ENCODE peak calls at places on chromosomes 7 and 10, in nine cellular contexts. One of them, this sample, is unnamed.

GRCh38 chr10:78772083-78772482 is 296.7 kb upstream of the ZMIZ1 start:
- DNase-seq in brain microvascular endothelial cell: no peak
- DNase-seq in lower lobe of right lung: no peak
- DNase-seq in neuronal stem cell: no peak
- DNase-seq in hepatocyte: no peak
- DNase-seq in cardiac muscle cell: no peak
- DNase-seq in transverse colon: no peak
- DNase-seq in mammary epithelial cell: no peak
- DNase-seq in aorta: no peak
- DNase-seq in this sample: no peak

GRCh38 chr7:94276797-94277196 is 117.9 kb upstream of the COL1A2 start:
- DNase-seq in brain microvascular endothelial cell: no peak
- DNase-seq in lower lobe of right lung: no peak
- DNase-seq in neuronal stem cell: no peak
- DNase-seq in hepatocyte: no peak
- DNase-seq in cardiac muscle cell: peak
- DNase-seq in transverse colon: no peak
- DNase-seq in mammary epithelial cell: peak
- DNase-seq in aorta: no peak
- DNase-seq in this sample: no peak

GRCh38 chr7:44124822-44125202 is 1.5 kb upstream of the POLD2 start:
- DNase-seq in brain microvascular endothelial cell: no peak
- DNase-seq in lower lobe of right lung: no peak
- DNase-seq in neuronal stem cell: no peak
- DNase-seq in hepatocyte: no peak
- DNase-seq in cardiac muscle cell: no peak
- DNase-seq in transverse colon: no peak
- DNase-seq in mammary epithelial cell: no peak
- DNase-seq in aorta: no peak
- DNase-seq in this sample: no peak

GRCh38 chr7:92557808-92558362 is 29.3 kb downstream of the RBM48 start:
- DNase-seq in brain microvascular endothelial cell: no peak
- DNase-seq in lower lobe of right lung: no peak
- DNase-seq in neuronal stem cell: no peak
- DNase-seq in hepatocyte: no peak
- DNase-seq in cardiac muscle cell: no peak
- DNase-seq in transverse colon: no peak
- DNase-seq in mammary epithelial cell: no peak
- DNase-seq in aorta: no peak
- DNase-seq in this sample: no peak

GRCh38 chr7:110534241-110534931 is 556.5 kb upstream of the LRRN3 start:
- DNase-seq in brain microvascular endothelial cell: peak
- DNase-seq in lower lobe of right lung: no peak
- DNase-seq in neuronal stem cell: no peak
- DNase-seq in hepatocyte: peak
- DNase-seq in cardiac muscle cell: peak
- DNase-seq in transverse colon: no peak
- DNase-seq in mammary epithelial cell: peak
- DNase-seq in aorta: no peak
- DNase-seq in this sample: peak

GRCh38 chr7:149379625-149380024 is 81.2 kb downstream of the ZNF777 start:
- DNase-seq in brain microvascular endothelial cell: no peak
- DNase-seq in lower lobe of right lung: no peak
- DNase-seq in neuronal stem cell: no peak
- DNase-seq in hepatocyte: no peak
- DNase-seq in cardiac muscle cell: no peak
- DNase-seq in transverse colon: no peak
- DNase-seq in mammary epithelial cell: no peak
- DNase-seq in aorta: no peak
- DNase-seq in this sample: no peak

GRCh38 chr10:33820531-33820930 is 486.1 kb upstream of the NRP1 start:
- DNase-seq in brain microvascular endothelial cell: no peak
- DNase-seq in lower lobe of right lung: no peak
- DNase-seq in neuronal stem cell: peak
- DNase-seq in hepatocyte: no peak
- DNase-seq in cardiac muscle cell: no peak
- DNase-seq in transverse colon: no peak
- DNase-seq in mammary epithelial cell: no peak
- DNase-seq in aorta: no peak
- DNase-seq in this sample: no peak

GRCh38 chr7:80775972-80776371 is 137.5 kb downstream of the CD36 start:
- DNase-seq in brain microvascular endothelial cell: no peak
- DNase-seq in lower lobe of right lung: no peak
- DNase-seq in neuronal stem cell: no peak
- DNase-seq in hepatocyte: no peak
- DNase-seq in cardiac muscle cell: peak
- DNase-seq in transverse colon: no peak
- DNase-seq in mammary epithelial cell: no peak
- DNase-seq in aorta: no peak
- DNase-seq in this sample: no peak

GRCh38 chr7:131613909-131614308 is 57.5 kb upstream of the PODXL start:
- DNase-seq in brain microvascular endothelial cell: no peak
- DNase-seq in lower lobe of right lung: no peak
- DNase-seq in neuronal stem cell: no peak
- DNase-seq in hepatocyte: no peak
- DNase-seq in cardiac muscle cell: no peak
- DNase-seq in transverse colon: no peak
- DNase-seq in mammary epithelial cell: no peak
- DNase-seq in aorta: no peak
- DNase-seq in this sample: no peak

GRCh38 chr7:131619336-131620305 is 63.2 kb upstream of the PODXL start:
- DNase-seq in brain microvascular endothelial cell: no peak
- DNase-seq in lower lobe of right lung: no peak
- DNase-seq in neuronal stem cell: no peak
- DNase-seq in hepatocyte: peak
- DNase-seq in cardiac muscle cell: no peak
- DNase-seq in transverse colon: no peak
- DNase-seq in mammary epithelial cell: peak
- DNase-seq in aorta: no peak
- DNase-seq in this sample: peak

GRCh38 chr7:131620673-131621609 is 64.5 kb upstream of the PODXL start:
- DNase-seq in brain microvascular endothelial cell: peak
- DNase-seq in lower lobe of right lung: no peak
- DNase-seq in neuronal stem cell: no peak
- DNase-seq in hepatocyte: no peak
- DNase-seq in cardiac muscle cell: no peak
- DNase-seq in transverse colon: no peak
- DNase-seq in mammary epithelial cell: peak
- DNase-seq in aorta: no peak
- DNase-seq in this sample: no peak

GRCh38 chr7:131618391-131618790 is 62.0 kb upstream of the PODXL start:
- DNase-seq in brain microvascular endothelial cell: no peak
- DNase-seq in lower lobe of right lung: no peak
- DNase-seq in neuronal stem cell: no peak
- DNase-seq in hepatocyte: no peak
- DNase-seq in cardiac muscle cell: no peak
- DNase-seq in transverse colon: no peak
- DNase-seq in mammary epithelial cell: no peak
- DNase-seq in aorta: no peak
- DNase-seq in this sample: no peak

DNA sequence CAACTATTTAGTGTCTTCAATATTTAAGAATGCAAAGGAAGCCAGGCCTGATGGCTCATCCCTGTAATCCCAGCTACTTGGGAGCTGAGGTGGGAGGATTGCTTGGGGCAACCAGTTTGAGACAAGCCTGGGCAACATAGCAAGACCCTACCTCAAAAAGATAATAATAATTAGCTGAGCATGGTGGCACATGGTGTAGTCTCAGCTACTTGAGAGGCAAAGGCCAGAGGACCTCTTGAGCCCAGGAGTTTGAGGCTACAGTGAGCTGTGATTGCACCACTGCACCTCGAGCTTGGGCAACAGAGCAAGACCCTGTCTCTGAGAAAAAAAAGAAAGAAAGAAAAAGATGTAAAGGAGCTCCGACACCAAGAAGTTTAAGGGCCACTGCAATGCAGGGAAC is 60.1 kb upstream of the PODXL start:
- DNase-seq in brain microvascular endothelial cell: no peak
- DNase-seq in lower lobe of right lung: no peak
- DNase-seq in neuronal stem cell: no peak
- DNase-seq in hepatocyte: no peak
- DNase-seq in cardiac muscle cell: no peak
- DNase-seq in transverse colon: no peak
- DNase-seq in mammary epithelial cell: no peak
- DNase-seq in aorta: no peak
- DNase-seq in this sample: no peak
- H3K27ac ChIP-seq in brain microvascular endothelial cell: no peak
- H3K27ac ChIP-seq in lower lobe of right lung: no peak
- H3K27ac ChIP-seq in neuronal stem cell: no peak
- H3K27ac ChIP-seq in hepatocyte: no peak
- H3K27ac ChIP-seq in cardiac muscle cell: no peak
- H3K27ac ChIP-seq in transverse colon: no peak
- H3K27ac ChIP-seq in mammary epithelial cell: no peak
- H3K27ac ChIP-seq in aorta: no peak
- H3K27ac ChIP-seq in this sample: no peak

DNA sequence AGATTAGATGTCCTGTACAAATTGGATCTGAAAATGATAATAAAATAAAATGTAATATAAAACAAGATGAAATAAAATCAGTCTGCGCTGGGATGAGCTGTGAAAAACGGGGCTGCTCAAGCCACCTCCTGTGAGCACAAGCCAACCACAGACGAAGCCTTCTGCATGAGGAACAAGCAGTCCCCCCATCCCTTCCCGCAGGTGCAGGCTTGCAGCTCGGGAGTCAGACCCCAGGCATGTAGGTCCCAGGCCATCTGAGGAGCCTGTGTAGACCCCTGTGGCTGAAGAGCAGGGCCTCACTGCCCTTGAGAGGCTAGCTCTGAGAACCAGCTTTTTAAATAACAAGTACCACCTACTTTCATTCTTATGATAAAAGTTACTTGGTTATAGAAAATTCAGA is 123.4 kb downstream of the TNS3 start:
- DNase-seq in brain microvascular endothelial cell: no peak
- DNase-seq in lower lobe of right lung: no peak
- DNase-seq in neuronal stem cell: no peak
- DNase-seq in hepatocyte: no peak
- DNase-seq in cardiac muscle cell: no peak
- DNase-seq in transverse colon: no peak
- DNase-seq in mammary epithelial cell: no peak
- DNase-seq in aorta: no peak
- DNase-seq in this sample: no peak
- H3K27ac ChIP-seq in brain microvascular endothelial cell: no peak
- H3K27ac ChIP-seq in lower lobe of right lung: peak
- H3K27ac ChIP-seq in neuronal stem cell: no peak
- H3K27ac ChIP-seq in hepatocyte: no peak
- H3K27ac ChIP-seq in cardiac muscle cell: no peak
- H3K27ac ChIP-seq in transverse colon: no peak
- H3K27ac ChIP-seq in mammary epithelial cell: no peak
- H3K27ac ChIP-seq in aorta: peak
- H3K27ac ChIP-seq in this sample: no peak

DNA sequence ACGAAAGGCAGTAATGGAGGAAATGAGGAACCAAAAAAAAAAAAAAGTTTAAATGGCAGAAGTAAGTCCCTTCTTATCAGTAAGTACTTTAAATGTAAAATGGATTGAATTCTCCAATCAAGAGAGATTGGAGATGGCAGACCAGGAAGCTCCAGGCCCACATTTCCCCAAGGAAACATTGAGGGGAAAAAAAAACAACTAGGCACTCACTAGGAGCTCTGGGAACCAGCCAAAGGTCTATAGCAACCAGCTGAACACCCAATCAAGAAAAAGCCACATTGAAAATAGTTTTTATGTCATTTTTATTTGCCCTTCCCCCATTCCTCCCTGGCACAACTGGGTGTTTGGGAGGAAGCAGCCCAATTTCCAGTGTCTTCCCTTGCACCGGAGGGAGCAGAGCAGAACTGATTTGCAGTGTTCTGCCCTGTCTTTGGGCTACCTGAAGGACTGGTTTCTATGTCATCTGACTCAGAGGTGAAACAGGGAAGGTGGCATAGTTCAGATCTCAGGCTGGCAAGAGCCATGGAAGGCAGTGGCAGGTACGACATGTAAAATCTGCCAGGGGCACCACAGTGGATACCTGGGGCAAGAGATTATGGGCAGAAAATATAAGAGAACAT is 121.9 kb downstream of the SMURF1 start:
- DNase-seq in brain microvascular endothelial cell: no peak
- DNase-seq in lower lobe of right lung: no peak
- DNase-seq in neuronal stem cell: no peak
- DNase-seq in hepatocyte: no peak
- DNase-seq in cardiac muscle cell: no peak
- DNase-seq in transverse colon: no peak
- DNase-seq in mammary epithelial cell: no peak
- DNase-seq in aorta: no peak
- DNase-seq in this sample: no peak
- H3K27ac ChIP-seq in brain microvascular endothelial cell: no peak
- H3K27ac ChIP-seq in lower lobe of right lung: no peak
- H3K27ac ChIP-seq in neuronal stem cell: no peak
- H3K27ac ChIP-seq in hepatocyte: no peak
- H3K27ac ChIP-seq in cardiac muscle cell: no peak
- H3K27ac ChIP-seq in transverse colon: peak
- H3K27ac ChIP-seq in mammary epithelial cell: no peak
- H3K27ac ChIP-seq in aorta: no peak
- H3K27ac ChIP-seq in this sample: no peak

GRCh38 chr7:1112109-1112508 is 24.2 kb downstream of the GPER1 start:
- DNase-seq in brain microvascular endothelial cell: peak
- DNase-seq in lower lobe of right lung: peak
- DNase-seq in neuronal stem cell: no peak
- DNase-seq in hepatocyte: no peak
- DNase-seq in cardiac muscle cell: no peak
- DNase-seq in transverse colon: no peak
- DNase-seq in mammary epithelial cell: no peak
- DNase-seq in aorta: peak
- DNase-seq in this sample: no peak

GRCh38 chr7:1110358-1110757 is 22.4 kb downstream of the GPER1 start:
- DNase-seq in brain microvascular endothelial cell: no peak
- DNase-seq in lower lobe of right lung: peak
- DNase-seq in neuronal stem cell: no peak
- DNase-seq in hepatocyte: no peak
- DNase-seq in cardiac muscle cell: no peak
- DNase-seq in transverse colon: no peak
- DNase-seq in mammary epithelial cell: no peak
- DNase-seq in aorta: peak
- DNase-seq in this sample: no peak

GRCh38 chr7:1109581-1110310 is 21.8 kb downstream of the GPER1 start:
- DNase-seq in brain microvascular endothelial cell: no peak
- DNase-seq in lower lobe of right lung: no peak
- DNase-seq in neuronal stem cell: no peak
- DNase-seq in hepatocyte: no peak
- DNase-seq in cardiac muscle cell: no peak
- DNase-seq in transverse colon: no peak
- DNase-seq in mammary epithelial cell: no peak
- DNase-seq in aorta: peak
- DNase-seq in this sample: no peak

GRCh38 chr7:1112625-1113547 is 25.0 kb downstream of the GPER1 start:
- DNase-seq in brain microvascular endothelial cell: no peak
- DNase-seq in lower lobe of right lung: peak
- DNase-seq in neuronal stem cell: no peak
- DNase-seq in hepatocyte: no peak
- DNase-seq in cardiac muscle cell: no peak
- DNase-seq in transverse colon: no peak
- DNase-seq in mammary epithelial cell: no peak
- DNase-seq in aorta: peak
- DNase-seq in this sample: no peak

DNA sequence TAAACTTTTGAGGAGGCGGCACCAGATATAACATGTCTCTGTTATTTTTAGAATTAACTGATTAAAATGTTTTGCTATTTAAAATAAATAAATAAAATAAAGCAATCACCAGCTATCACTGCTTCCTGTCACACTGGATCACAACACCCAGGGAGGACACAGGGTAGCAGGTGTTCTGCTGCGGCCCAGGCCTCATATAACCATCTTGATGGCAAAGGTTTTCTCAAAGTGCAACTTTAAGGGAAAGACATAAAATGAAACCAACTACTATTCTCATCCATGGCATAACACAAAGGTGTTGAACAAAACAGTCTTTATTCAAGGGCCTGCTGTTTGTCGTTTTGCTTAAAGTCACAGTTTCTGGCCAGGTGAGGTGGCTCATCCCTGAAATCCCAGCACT is 23.2 kb downstream of the GPER1 start:
- DNase-seq in brain microvascular endothelial cell: no peak
- DNase-seq in lower lobe of right lung: peak
- DNase-seq in neuronal stem cell: no peak
- DNase-seq in hepatocyte: no peak
- DNase-seq in cardiac muscle cell: no peak
- DNase-seq in transverse colon: no peak
- DNase-seq in mammary epithelial cell: no peak
- DNase-seq in aorta: peak
- DNase-seq in this sample: no peak
- H3K27ac ChIP-seq in brain microvascular endothelial cell: no peak
- H3K27ac ChIP-seq in lower lobe of right lung: no peak
- H3K27ac ChIP-seq in neuronal stem cell: no peak
- H3K27ac ChIP-seq in hepatocyte: no peak
- H3K27ac ChIP-seq in cardiac muscle cell: no peak
- H3K27ac ChIP-seq in transverse colon: no peak
- H3K27ac ChIP-seq in mammary epithelial cell: no peak
- H3K27ac ChIP-seq in aorta: no peak
- H3K27ac ChIP-seq in this sample: no peak